ENCODE peak calls at places on chromosomes 7 and 10, in nine cellular contexts. One of them, this sample, is unnamed.

GRCh38 chr10:52447931-52448353 is 133.9 kb downstream of the DKK1 start:
- DNase-seq in epithelial cell of esophagus: peak
- DNase-seq in AG09309: no peak
- DNase-seq in gastrocnemius medialis: no peak
- DNase-seq in cardiac fibroblast: peak
- DNase-seq in Calu3: no peak
- DNase-seq in sigmoid colon: no peak
- DNase-seq in iPS-NIHi11: no peak
- DNase-seq in osteoblast: no peak
- DNase-seq in this sample: no peak

GRCh38 chr7:35035511-35035921 is 1.8 kb downstream of the DPY19L1 start:
- DNase-seq in iPS-NIHi11: peak
- DNase-seq in epithelial cell of esophagus: peak
- DNase-seq in cardiac fibroblast: peak
- DNase-seq in Calu3: peak
- DNase-seq in sigmoid colon: no peak
- DNase-seq in gastrocnemius medialis: no peak
- DNase-seq in AG09309: no peak
- DNase-seq in osteoblast: no peak
- DNase-seq in this sample: peak

GRCh38 chr10:103776878-103777591 is 78.3 kb downstream of the SH3PXD2A start:
- DNase-seq in Calu3: no peak
- DNase-seq in sigmoid colon: no peak
- DNase-seq in osteoblast: peak
- DNase-seq in cardiac fibroblast: no peak
- DNase-seq in gastrocnemius medialis: peak
- DNase-seq in iPS-NIHi11: no peak
- DNase-seq in epithelial cell of esophagus: no peak
- DNase-seq in AG09309: no peak
- DNase-seq in this sample: no peak

GRCh38 chr7:24580283-24580946 is 7.2 kb downstream of the PALS2 start:
- DNase-seq in iPS-NIHi11: no peak
- DNase-seq in sigmoid colon: no peak
- DNase-seq in Calu3: no peak
- DNase-seq in epithelial cell of esophagus: peak
- DNase-seq in cardiac fibroblast: no peak
- DNase-seq in AG09309: no peak
- DNase-seq in gastrocnemius medialis: no peak
- DNase-seq in osteoblast: no peak
- DNase-seq in this sample: no peak

GRCh38 chr10:71564221-71564820 is 155.3 kb downstream of the C10orf105 start:
- DNase-seq in sigmoid colon: no peak
- DNase-seq in AG09309: no peak
- DNase-seq in epithelial cell of esophagus: no peak
- DNase-seq in cardiac fibroblast: no peak
- DNase-seq in Calu3: no peak
- DNase-seq in osteoblast: no peak
- DNase-seq in gastrocnemius medialis: no peak
- DNase-seq in iPS-NIHi11: peak
- DNase-seq in this sample: no peak

GRCh38 chr7:135262623-135263320 is 29.1 kb downstream of the STRA8 start:
- DNase-seq in Calu3: no peak
- DNase-seq in sigmoid colon: no peak
- DNase-seq in cardiac fibroblast: no peak
- DNase-seq in osteoblast: no peak
- DNase-seq in gastrocnemius medialis: no peak
- DNase-seq in epithelial cell of esophagus: peak
- DNase-seq in iPS-NIHi11: no peak
- DNase-seq in AG09309: no peak
- DNase-seq in this sample: no peak

GRCh38 chr10:115882021-115882420 is 391.0 kb downstream of the GFRA1 start:
- DNase-seq in Calu3: no peak
- DNase-seq in AG09309: no peak
- DNase-seq in cardiac fibroblast: no peak
- DNase-seq in epithelial cell of esophagus: no peak
- DNase-seq in gastrocnemius medialis: no peak
- DNase-seq in sigmoid colon: no peak
- DNase-seq in osteoblast: no peak
- DNase-seq in iPS-NIHi11: peak
- DNase-seq in this sample: no peak

GRCh38 chr7:29924684-29925083 is 64.9 kb downstream of the SCRN1 start:
- DNase-seq in AG09309: no peak
- DNase-seq in epithelial cell of esophagus: no peak
- DNase-seq in iPS-NIHi11: no peak
- DNase-seq in cardiac fibroblast: no peak
- DNase-seq in sigmoid colon: no peak
- DNase-seq in gastrocnemius medialis: no peak
- DNase-seq in osteoblast: no peak
- DNase-seq in Calu3: no peak
- DNase-seq in this sample: no peak

GRCh38 chr7:127447326-127447945 is 54.9 kb upstream of the ZNF800 start:
- DNase-seq in AG09309: peak
- DNase-seq in sigmoid colon: no peak
- DNase-seq in Calu3: peak
- DNase-seq in gastrocnemius medialis: no peak
- DNase-seq in cardiac fibroblast: peak
- DNase-seq in epithelial cell of esophagus: peak
- DNase-seq in osteoblast: peak
- DNase-seq in iPS-NIHi11: peak
- DNase-seq in this sample: no peak

GRCh38 chr10:35027567-35027966 is 62.6 kb downstream of the CUL2 start:
- DNase-seq in AG09309: no peak
- DNase-seq in sigmoid colon: no peak
- DNase-seq in epithelial cell of esophagus: peak
- DNase-seq in Calu3: no peak
- DNase-seq in cardiac fibroblast: peak
- DNase-seq in gastrocnemius medialis: no peak
- DNase-seq in osteoblast: no peak
- DNase-seq in iPS-NIHi11: no peak
- DNase-seq in this sample: no peak

GRCh38 chr7:26675143-26675887 is 189.1 kb downstream of the SKAP2 start:
- DNase-seq in iPS-NIHi11: no peak
- DNase-seq in epithelial cell of esophagus: peak
- DNase-seq in gastrocnemius medialis: no peak
- DNase-seq in sigmoid colon: no peak
- DNase-seq in osteoblast: no peak
- DNase-seq in AG09309: no peak
- DNase-seq in cardiac fibroblast: peak
- DNase-seq in Calu3: no peak
- DNase-seq in this sample: peak

GRCh38 chr10:1448252-1448901 is 288.9 kb downstream of the ADARB2 start:
- DNase-seq in sigmoid colon: no peak
- DNase-seq in cardiac fibroblast: no peak
- DNase-seq in Calu3: peak
- DNase-seq in osteoblast: no peak
- DNase-seq in iPS-NIHi11: no peak
- DNase-seq in AG09309: no peak
- DNase-seq in gastrocnemius medialis: no peak
- DNase-seq in epithelial cell of esophagus: peak
- DNase-seq in this sample: no peak

GRCh38 chr10:16765532-16766365 is 51.5 kb downstream of the RSU1 start:
- DNase-seq in AG09309: no peak
- DNase-seq in epithelial cell of esophagus: no peak
- DNase-seq in osteoblast: peak
- DNase-seq in gastrocnemius medialis: no peak
- DNase-seq in Calu3: no peak
- DNase-seq in cardiac fibroblast: no peak
- DNase-seq in sigmoid colon: no peak
- DNase-seq in iPS-NIHi11: no peak
- DNase-seq in this sample: no peak

GRCh38 chr7:55306331-55306730 is 58.8 kb upstream of the LANCL2 start:
- DNase-seq in gastrocnemius medialis: no peak
- DNase-seq in epithelial cell of esophagus: peak
- DNase-seq in osteoblast: no peak
- DNase-seq in AG09309: no peak
- DNase-seq in iPS-NIHi11: no peak
- DNase-seq in sigmoid colon: no peak
- DNase-seq in Calu3: no peak
- DNase-seq in cardiac fibroblast: peak
- DNase-seq in this sample: no peak

GRCh38 chr10:77770868-77771175 is 133.2 kb upstream of the KCNMA1 start:
- DNase-seq in iPS-NIHi11: no peak
- DNase-seq in epithelial cell of esophagus: no peak
- DNase-seq in sigmoid colon: no peak
- DNase-seq in cardiac fibroblast: no peak
- DNase-seq in osteoblast: no peak
- DNase-seq in Calu3: no peak
- DNase-seq in AG09309: no peak
- DNase-seq in gastrocnemius medialis: no peak
- DNase-seq in this sample: no peak